ENCODE peak calls at places on chromosomes 6 and 20, in seven cellular contexts. S is breast epithelium, J is lung, C is fibroblast of lung, U is PC-3, B is endothelial cell of umbilical vein, Z is body of pancreas. L is an unnamed sample.
A peak's percentile ranks its signal among the peaks of the same experiment; 100 is the strongest.

GRCh38 chr6:74091133-74091793 is 395.3 kb downstream of the CD109 start:
- DNase-seq in S (no peak), J (no peak), C (peak; percentile 25), U (peak; percentile 58), B (peak; percentile 57), Z (no peak), L (no peak)

GRCh38 chr6:53582963-53583362 is 38.1 kb upstream of the GCLC start:
- DNase-seq in S (no peak), J (no peak), C (peak; percentile 41), U (peak; percentile 34), B (no peak), Z (no peak), L (no peak)

GRCh38 chr6:125312950-125313349 is 11.2 kb upstream of the HDDC2 start:
- DNase-seq in S (no peak), J (no peak), C (no peak), U (no peak), B (no peak), Z (no peak), L (no peak)

GRCh38 chr6:32785781-32786533 is 22.6 kb upstream of the HLA-DQB2 start:
- DNase-seq in S (no peak), J (peak; percentile 54), C (peak; percentile 34), U (peak; percentile 75), B (peak; percentile 58), Z (peak; percentile 23), L (peak; percentile 41)

GRCh38 chr6:2634151-2634964 is 116.4 kb downstream of the MYLK4 start:
- DNase-seq in S (peak; percentile 63), J (peak; percentile 84), C (peak; percentile 78), U (peak; percentile 90), B (peak; percentile 93), Z (peak; percentile 77), L (peak; percentile 87)

GRCh38 chr6:12525276-12525675 is 191.3 kb upstream of the PHACTR1 start:
- DNase-seq in S (no peak), J (no peak), C (no peak), U (no peak), B (no peak), Z (no peak), L (no peak)

GRCh38 chr6:119129968-119130484 is 51.6 kb upstream of the FAM184A start:
- DNase-seq in S (no peak), J (no peak), C (peak; percentile 77), U (peak; percentile 86), B (peak; percentile 89), Z (peak; percentile 30), L (peak; percentile 39)

GRCh38 chr6:113481441-113481840 is 375.7 kb upstream of the MARCKS start:
- DNase-seq in S (no peak), J (no peak), C (no peak), U (no peak), B (no peak), Z (no peak), L (no peak)

GRCh38 chr20:20317195-20318113 is 50.5 kb upstream of the INSM1 start:
- DNase-seq in S (no peak), J (no peak), C (no peak), U (no peak), B (no peak), Z (no peak), L (no peak)

GRCh38 chr6:29792123-29793035 is 35.2 kb upstream of the HLA-G start:
- DNase-seq in S (peak; percentile 53), J (peak; percentile 56), C (no peak), U (peak; percentile 46), B (peak; percentile 9), Z (peak; percentile 70), L (no peak)

GRCh38 chr6:100175814-100176275 is 181.8 kb upstream of the MCHR2 start:
- DNase-seq in S (no peak), J (peak; percentile 48), C (peak; percentile 95), U (peak; percentile 93), B (peak; percentile 44), Z (peak; percentile 30), L (peak; percentile 66)

GRCh38 chr6:26199057-26199772 is 112.0 kb downstream of the HFE start:
- DNase-seq in S (peak; percentile 68), J (no peak), C (peak; percentile 95), U (peak; percentile 96), B (peak; percentile 98), Z (peak; percentile 53), L (peak; percentile 82)

GRCh38 chr20:51898788-51899187 is 96.5 kb upstream of the SALL4 start:
- DNase-seq in S (no peak), J (no peak), C (no peak), U (no peak), B (no peak), Z (no peak), L (no peak)

GRCh38 chr20:19659468-19659867 is 98.6 kb upstream of the RIN2 start:
- DNase-seq in S (no peak), J (no peak), C (no peak), U (peak; percentile 56), B (no peak), Z (no peak), L (no peak)

GRCh38 chr20:44615169-44615791 is 32.9 kb downstream of the PKIG start:
- DNase-seq in S (no peak), J (no peak), C (peak; percentile 15), U (no peak), B (peak; percentile 67), Z (no peak), L (no peak)

GRCh38 chr6:139137716-139138115 is 2.8 kb downstream of the HECA start:
- DNase-seq in S (no peak), J (no peak), C (no peak), U (no peak), B (no peak), Z (no peak), L (no peak)

GRCh38 chr6:63066053-63066704 is 145.1 kb upstream of the FKBP1C start:
- DNase-seq in S (no peak), J (no peak), C (no peak), U (peak; percentile 6), B (no peak), Z (no peak), L (no peak)

GRCh38 chr20:45576995-45577394 is 2.1 kb downstream of the WFDC8 start:
- DNase-seq in S (no peak), J (peak; percentile 35), C (peak; percentile 46), U (no peak), B (no peak), Z (no peak), L (no peak)

GRCh38 chr6:118288355-118289124 is 259.6 kb upstream of the PLN start:
- DNase-seq in S (no peak), J (no peak), C (peak; percentile 41), U (peak; percentile 16), B (peak; percentile 60), Z (no peak), L (no peak)

GRCh38 chr6:98836025-98836961 is 1.9 kb downstream of the POU3F2 start:
- DNase-seq in S (no peak), J (no peak), C (no peak), U (no peak), B (no peak), Z (no peak), L (no peak)

GRCh38 chr6:98833101-98834059 is 994 bp upstream of the POU3F2 start:
- DNase-seq in S (no peak), J (no peak), C (peak; percentile 62), U (peak; percentile 10), B (peak; percentile 53), Z (no peak), L (no peak)

GRCh38 chr6:98835149-98836024 is 1.0 kb downstream of the POU3F2 start:
- DNase-seq in S (no peak), J (no peak), C (peak; percentile 54), U (no peak), B (no peak), Z (no peak), L (no peak)

GRCh38 chr6:98832282-98833100 is 1.9 kb upstream of the POU3F2 start:
- DNase-seq in S (no peak), J (no peak), C (peak; percentile 95), U (peak; percentile 32), B (no peak), Z (no peak), L (peak; percentile 34)

DNA sequence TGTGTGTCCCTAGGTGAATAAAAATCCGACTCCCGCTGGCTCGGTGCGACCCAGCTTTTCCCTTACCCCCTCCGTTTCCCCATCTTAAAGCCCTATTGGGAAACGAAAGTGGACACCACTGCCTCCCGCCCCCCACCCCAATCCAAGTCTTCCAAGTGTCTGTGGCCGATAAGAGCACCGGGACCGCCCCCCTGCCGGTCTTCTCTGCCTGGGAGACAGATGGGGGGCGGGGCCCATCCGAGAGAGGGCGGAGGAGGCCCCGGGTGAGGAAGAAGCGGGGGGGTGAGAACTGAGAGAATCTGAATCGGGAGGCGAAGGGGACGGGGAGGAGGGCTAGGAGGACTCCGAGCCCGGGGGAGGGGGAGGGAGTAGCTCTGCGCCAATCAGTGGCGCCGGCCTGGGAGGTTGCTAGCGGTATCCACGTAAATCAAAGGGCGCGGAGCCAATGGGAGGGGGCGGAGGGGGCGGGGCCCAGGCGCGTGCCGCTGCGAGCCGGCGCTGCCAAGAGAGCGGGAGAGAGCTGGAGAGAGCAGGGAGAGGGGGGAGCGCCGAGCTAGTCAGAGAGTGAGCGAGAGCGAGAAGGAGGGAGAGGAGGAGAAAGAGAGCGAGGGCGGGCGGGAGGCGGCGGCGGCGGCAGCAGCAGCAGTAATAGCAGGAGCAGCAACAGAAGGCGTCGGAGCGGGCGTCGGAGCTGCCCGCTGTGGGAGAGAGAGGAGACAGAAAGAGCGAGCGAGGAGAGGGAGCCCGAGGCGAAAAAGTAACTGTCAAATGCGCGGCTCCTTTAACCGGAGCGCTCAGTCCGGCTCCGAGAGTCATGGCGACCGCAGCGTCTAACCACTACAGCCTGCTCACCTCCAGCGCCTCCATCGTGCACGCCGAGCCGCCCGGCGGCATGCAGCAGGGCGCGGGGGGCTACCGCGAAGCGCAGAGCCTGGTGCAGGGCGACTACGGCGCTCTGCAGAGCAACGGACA is at the start of gene POU3F2:
- DNase-seq in S (no peak), J (peak; percentile 75), C (peak; percentile 99), U (peak; percentile 61), B (peak; percentile 90), Z (peak; percentile 63), L (peak; percentile 41)
- H3K4me3 ChIP-seq in S (peak within 1 kb of the TSS; percentile 44), J (peak within 1 kb of the TSS; percentile 37), C (peak within 1 kb of the TSS; percentile 45), U (peak within 1 kb of the TSS; percentile 70), B (peak within 1 kb of the TSS; percentile 34), Z (peak within 1 kb of the TSS; percentile 17), L (peak within 1 kb of the TSS; percentile 53)

GRCh38 chr20:58011947-58012610 is 216.4 kb downstream of the ANKRD60 start:
- DNase-seq in S (peak; percentile 12), J (no peak), C (no peak), U (no peak), B (no peak), Z (no peak), L (no peak)
- TF ChIP-seq CTCF in S (no peak), J (no peak), C (no peak), U (no peak), B (no peak), Z (no peak), L (no peak)

GRCh38 chr6:5869676-5870075 is 137.0 kb downstream of the NRN1 start:
- DNase-seq in S (no peak), J (no peak), C (no peak), U (no peak), B (no peak), Z (no peak), L (no peak)
- H3K27ac ChIP-seq in S (no peak overlapping the region), J (no peak overlapping the region), C (no peak overlapping the region), U (no peak overlapping the region), B (no peak overlapping the region), Z (no peak overlapping the region), L (no peak overlapping the region)

DNA sequence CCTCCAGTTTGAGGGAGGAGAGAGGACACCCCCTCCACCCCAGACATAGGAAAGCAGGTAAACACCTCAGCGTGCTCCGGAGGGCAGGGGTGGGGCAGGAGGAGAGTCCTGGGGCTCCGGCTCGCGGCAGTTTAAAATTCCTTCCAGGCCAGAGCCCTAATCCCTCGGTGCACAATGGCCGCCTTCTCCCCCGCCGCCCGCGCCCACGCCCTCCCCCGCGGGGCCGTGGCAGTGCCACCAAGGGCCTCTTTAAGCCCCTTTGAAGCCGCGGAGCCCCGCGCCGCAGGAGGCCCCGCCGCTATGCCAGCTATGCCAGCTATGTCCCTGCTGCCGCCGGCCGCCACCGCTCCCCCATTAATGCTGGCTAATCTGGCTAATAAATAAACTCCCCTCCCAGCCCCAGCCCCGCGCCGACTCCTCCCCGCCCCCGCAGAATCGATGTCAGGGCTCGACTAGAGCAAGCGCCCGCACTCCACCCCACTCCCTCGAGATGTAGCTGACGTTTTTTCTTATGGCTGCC is 125.1 kb downstream of the MRPL14 start:
- DNase-seq in S (no peak), J (no peak), C (no peak), U (no peak), B (no peak), Z (peak; percentile 82), L (peak; percentile 38)
- H3K4me3 ChIP-seq in S (peak overlapping the region; percentile 23), J (no peak overlapping the region), C (no peak overlapping the region), U (peak overlapping the region; percentile 47), B (peak overlapping the region; percentile 41), Z (no peak overlapping the region), L (peak overlapping the region; percentile 40)